ENCODE peak calls at places on chromosome 20, in ten cellular contexts. L is HCT116; T is right cardiac atrium; V is AG04450; H is CD8-positive, alpha-beta T cell; X is aorta; P is psoas muscle; K is transverse colon; G is tibial nerve; Q is CD4-positive, alpha-beta memory T cell. D is an unnamed sample.

GRCh38 chr20:40952231-40952630 is 76.4 kb upstream of the TOP1 start:
- DNase-seq in P (no peak), G (no peak), H (no peak), Q (no peak), X (no peak), K (no peak), V (no peak), T (no peak), L (no peak), D (no peak)

GRCh38 chr20:10670521-10671220 is 3.1 kb downstream of the JAG1 start:
- DNase-seq in V (no peak), K (no peak), Q (no peak), H (no peak), X (no peak), T (no peak), P (no peak), G (no peak), L (no peak), D (no peak)

GRCh38 chr20:35171753-35172433 is at the start of gene PROCR:
- DNase-seq in H (peak; percentile 5), G (peak; percentile 74), P (peak; percentile 88), T (peak; percentile 93), L (peak; percentile 92), K (peak; percentile 87), X (peak; percentile 92), Q (no peak), V (peak; percentile 74), D (no peak)

GRCh38 chr20:54148947-54149764 is 24.6 kb downstream of the CYP24A1 start:
- DNase-seq in X (no peak), Q (no peak), K (peak; percentile 83), P (no peak), V (no peak), L (peak; percentile 93), H (no peak), G (no peak), T (no peak), D (no peak)

GRCh38 chr20:1858859-1859258 is 36.3 kb upstream of the SIRPA start:
- DNase-seq in L (no peak), P (no peak), T (no peak), V (no peak), K (no peak), H (no peak), G (no peak), X (no peak), Q (no peak), D (no peak)

GRCh38 chr20:20606881-20607280 is 105.6 kb downstream of the RALGAPA2 start:
- DNase-seq in T (no peak), G (no peak), K (no peak), X (no peak), H (no peak), V (no peak), Q (no peak), P (no peak), L (no peak), D (no peak)

GRCh38 chr20:44720617-44720993 is 5.4 kb downstream of the CCN5 start:
- DNase-seq in H (no peak), T (peak; percentile 61), P (no peak), K (no peak), Q (no peak), V (no peak), X (peak; percentile 74), L (peak; percentile 48), G (no peak), D (no peak)

GRCh38 chr20:46027245-46027853 is 1.7 kb upstream of the SLC12A5 start:
- DNase-seq in L (no peak), K (no peak), T (no peak), G (no peak), H (peak; percentile 29), Q (peak; percentile 38), P (no peak), V (peak; percentile 27), X (no peak), D (no peak)

GRCh38 chr20:1357921-1358671 is 29.2 kb upstream of the SDCBP2 start:
- DNase-seq in K (no peak), H (no peak), Q (no peak), P (no peak), G (no peak), X (no peak), T (no peak), L (no peak), V (no peak), D (no peak)

GRCh38 chr20:46835418-46835817 is 59.2 kb upstream of the EYA2 start:
- DNase-seq in K (no peak), P (no peak), V (no peak), Q (no peak), X (no peak), G (no peak), T (no peak), L (no peak), H (no peak), D (no peak)

GRCh38 chr20:54481442-54481841 is 6.0 kb downstream of the DOK5 start:
- DNase-seq in G (no peak), V (no peak), P (no peak), H (no peak), T (no peak), Q (no peak), K (no peak), L (no peak), X (no peak), D (no peak)

GRCh38 chr20:22339091-22339881 is 245.1 kb downstream of the FOXA2 start:
- DNase-seq in X (no peak), H (peak; percentile 11), K (peak; percentile 45), T (no peak), P (no peak), V (peak; percentile 4), G (no peak), L (peak; percentile 70), Q (no peak), D (no peak)

GRCh38 chr20:2820084-2820895 is 4.1 kb downstream of the TMEM239 start:
- DNase-seq in V (no peak), H (no peak), G (no peak), P (no peak), K (no peak), T (no peak), L (no peak), X (no peak), Q (no peak), D (no peak)

GRCh38 chr20:31992086-31992485 is 18.2 kb upstream of the CCM2L start:
- DNase-seq in T (no peak), L (no peak), K (no peak), Q (no peak), V (no peak), G (no peak), H (no peak), P (no peak), X (no peak), D (no peak)

GRCh38 chr20:47273591-47274235 is 82.8 kb downstream of the ZMYND8 start:
- DNase-seq in P (no peak), K (no peak), X (no peak), T (no peak), Q (no peak), L (no peak), H (no peak), V (no peak), G (no peak), D (no peak)

GRCh38 chr20:48812600-48813445 is 15.0 kb downstream of the PREX1 start:
- DNase-seq in G (no peak), P (no peak), L (no peak), T (no peak), V (no peak), H (no peak), Q (no peak), K (no peak), X (peak; percentile 45), D (no peak)
- H3K27ac ChIP-seq in G (no peak overlapping the region), P (no peak overlapping the region), L (no peak overlapping the region), T (no peak overlapping the region), V (no peak overlapping the region), H (peak overlapping the region; percentile 8), Q (peak overlapping the region; percentile 32), K (no peak overlapping the region), X (no peak overlapping the region), D (no peak overlapping the region)

GRCh38 chr20:60341062-60341461 is 382.8 kb downstream of the CDH26 start:
- DNase-seq in X (no peak), T (no peak), K (peak; percentile 11), G (no peak), V (no peak), Q (no peak), H (no peak), P (no peak), L (no peak), D (no peak)
- H3K9me3 ChIP-seq in X (no peaks in the 10 kb centered on the region), T (no peaks in the 10 kb centered on the region), K (no peaks in the 10 kb centered on the region), G (no peaks in the 10 kb centered on the region), V (no peaks in the 10 kb centered on the region), Q (no peaks in the 10 kb centered on the region), H (no peaks in the 10 kb centered on the region), P (no peaks in the 10 kb centered on the region), L (peaks cover 7% of the 10 kb centered on the region), D (no peaks in the 10 kb centered on the region)

GRCh38 chr20:51017313-51017712 is 5.6 kb downstream of the KCNG1 start:
- DNase-seq in Q (no peak), X (no peak), V (no peak), K (no peak), T (no peak), P (no peak), L (no peak), G (no peak), H (no peak), D (no peak)

GRCh38 chr20:51021067-51022025 is 1.6 kb downstream of the KCNG1 start:
- DNase-seq in L (no peak), K (no peak), P (no peak), V (no peak), T (no peak), H (no peak), X (no peak), G (no peak), Q (no peak), D (no peak)

GRCh38 chr20:51020657-51021056 is 2.2 kb downstream of the KCNG1 start:
- DNase-seq in P (no peak), K (no peak), L (no peak), G (no peak), V (no peak), H (no peak), Q (no peak), T (no peak), X (no peak), D (no peak)

GRCh38 chr20:51022227-51022802 is 592 bp downstream of the KCNG1 start:
- DNase-seq in P (no peak), Q (no peak), V (no peak), H (no peak), T (no peak), G (no peak), X (no peak), K (no peak), L (no peak), D (no peak)

GRCh38 chr20:51019598-51020592 is 3.0 kb downstream of the KCNG1 start:
- DNase-seq in V (no peak), T (no peak), Q (no peak), X (no peak), P (no peak), K (no peak), L (no peak), G (no peak), H (no peak), D (no peak)
- H3K4me3 ChIP-seq in V (no peak overlapping the region), T (no peak overlapping the region), Q (no peak overlapping the region), X (no peak overlapping the region), P (no peak overlapping the region), K (no peak overlapping the region), L (no peak overlapping the region), G (no peak overlapping the region), H (no peak overlapping the region), D (no peak overlapping the region)

DNA sequence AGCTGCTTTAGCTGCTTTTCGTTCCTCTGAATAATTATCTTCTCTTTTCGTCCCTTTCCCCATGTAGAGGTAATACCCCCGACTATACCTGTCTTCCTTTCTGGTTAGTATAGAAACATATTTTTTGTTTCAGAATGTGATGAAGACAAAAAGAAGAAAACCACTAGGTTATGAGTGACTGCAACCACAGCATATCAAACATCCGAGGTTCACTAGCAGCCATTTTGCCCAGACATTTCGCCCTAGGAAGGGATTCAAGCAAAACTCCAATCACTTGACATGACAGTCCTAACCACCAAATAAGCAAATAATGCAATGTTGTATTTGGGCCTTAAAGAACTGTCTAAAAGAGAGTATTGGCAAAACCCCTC is 9.4 kb downstream of the SNX5 start:
- DNase-seq in X (no peak), G (no peak), L (no peak), P (no peak), H (no peak), Q (no peak), K (no peak), V (no peak), T (no peak), D (no peak)
- H3K27ac ChIP-seq in X (no peak overlapping the region), G (peak overlapping the region; percentile 60), L (no peak overlapping the region), P (peak overlapping the region; percentile 52), H (no peak overlapping the region), Q (peak overlapping the region; percentile 33), K (peak overlapping the region; percentile 99), V (peak overlapping the region; percentile 71), T (peak overlapping the region; percentile 64), D (peak overlapping the region; percentile 29)

D was measured in CD8-positive, alpha-beta memory T cell.